ENCODE peak calls at places on chromosome 13, in nine cellular contexts. Z is midbrain; M is GM12892; R is ovary; G is choroid plexus epithelial cell; X is cardiac muscle cell; E is GM20000; Y is activated CD4-positive, CD25-positive, alpha-beta regulatory T cell treated with anti-CD3 and anti-CD28 coated beads, Interleukin-2, amount 50 U/mL, for 16 hours; U is hippocampal formation. O is an unnamed sample.

GRCh38 chr13:30551194-30551593 is 66.5 kb upstream of the USPL1 start:
- DNase-seq in Z (peak; percentile 26), M (no peak), R (no peak), G (peak; percentile 66), X (peak; percentile 52), E (peak; percentile 44), Y (no peak), U (no peak), O (no peak)

GRCh38 chr13:39047560-39047959 is 9.3 kb downstream of the NHLRC3 start:
- DNase-seq in Z (no peak), M (no peak), R (no peak), G (peak; percentile 40), X (no peak), E (no peak), Y (no peak), U (no peak), O (peak; percentile 52)

GRCh38 chr13:35881360-35881759 is 249.8 kb downstream of the DCLK1 start:
- DNase-seq in Z (peak; percentile 48), M (no peak), R (no peak), G (peak; percentile 37), X (peak; percentile 43), E (no peak), Y (no peak), U (peak; percentile 45), O (no peak)

GRCh38 chr13:32587014-32587773 is 942 bp downstream of the PDS5B start:
- DNase-seq in Z (peak; percentile 78), M (peak; percentile 29), R (peak; percentile 84), G (peak; percentile 76), X (peak; percentile 75), E (peak; percentile 84), Y (peak; percentile 18), U (peak; percentile 57), O (peak; percentile 70)

GRCh38 chr13:113005076-113005865 is 36.3 kb downstream of the MCF2L start:
- DNase-seq in Z (no peak), M (no peak), R (no peak), G (no peak), X (no peak), E (no peak), Y (no peak), U (no peak), O (no peak)

GRCh38 chr13:110320645-110321044 is 13.6 kb downstream of the COL4A2 start:
- DNase-seq in Z (no peak), M (no peak), R (no peak), G (no peak), X (no peak), E (no peak), Y (no peak), U (no peak), O (no peak)

GRCh38 chr13:94309997-94310842 is 169.3 kb downstream of the DCT start:
- DNase-seq in Z (no peak), M (no peak), R (no peak), G (peak; percentile 80), X (peak; percentile 89), E (no peak), Y (no peak), U (no peak), O (no peak)

GRCh38 chr13:37666036-37666435 is 67.5 kb upstream of the POSTN start:
- DNase-seq in Z (no peak), M (no peak), R (no peak), G (peak; percentile 81), X (no peak), E (no peak), Y (no peak), U (no peak), O (no peak)

GRCh38 chr13:110912651-110913051 is 2.2 kb downstream of the ANKRD10 start:
- DNase-seq in Z (no peak), M (no peak), R (no peak), G (peak; percentile 78), X (peak; percentile 78), E (no peak), Y (no peak), U (no peak), O (no peak)

GRCh38 chr13:93146584-93147292 is 79.9 kb upstream of the GPC6 start:
- DNase-seq in Z (no peak), M (no peak), R (no peak), G (peak; percentile 93), X (peak; percentile 88), E (no peak), Y (no peak), U (no peak), O (no peak)

GRCh38 chr13:30025351-30025750 is 174.9 kb upstream of the UBL3 start:
- DNase-seq in Z (no peak), M (no peak), R (no peak), G (no peak), X (no peak), E (no peak), Y (no peak), U (no peak), O (no peak)

GRCh38 chr13:40272776-40273139 is 393.7 kb downstream of the FOXO1 start:
- DNase-seq in Z (no peak), M (no peak), R (no peak), G (peak; percentile 32), X (peak; percentile 33), E (no peak), Y (no peak), U (no peak), O (no peak)

GRCh38 chr13:102020611-102021216 is 381.1 kb downstream of the FGF14 start:
- DNase-seq in Z (no peak), M (no peak), R (no peak), G (peak; percentile 89), X (no peak), E (no peak), Y (no peak), U (no peak), O (no peak)

GRCh38 chr13:21048901-21049655 is 12.3 kb downstream of the LATS2 start:
- DNase-seq in Z (no peak), M (no peak), R (no peak), G (no peak), X (no peak), E (no peak), Y (no peak), U (no peak), O (peak; percentile 27)

GRCh38 chr13:46160474-46161066 is 21.4 kb downstream of the LCP1 start:
- DNase-seq in Z (peak; percentile 49), M (peak; percentile 39), R (no peak), G (peak; percentile 79), X (peak; percentile 75), E (peak; percentile 76), Y (no peak), U (no peak), O (no peak)

GRCh38 chr13:73173160-73173905 is 114.5 kb downstream of the KLF5 start:
- DNase-seq in Z (no peak), M (no peak), R (no peak), G (no peak), X (no peak), E (no peak), Y (no peak), U (no peak), O (no peak)

GRCh38 chr13:36950330-36950729 is 30.3 kb upstream of the SMAD9 start:
- DNase-seq in Z (no peak), M (no peak), R (no peak), G (no peak), X (no peak), E (no peak), Y (no peak), U (no peak), O (no peak)

GRCh38 chr13:22937241-22937640 is 243.5 kb upstream of the SGCG start:
- DNase-seq in Z (no peak), M (no peak), R (no peak), G (no peak), X (no peak), E (no peak), Y (no peak), U (no peak), O (no peak)

GRCh38 chr13:94110011-94110410 is 369.5 kb downstream of the DCT start:
- DNase-seq in Z (no peak), M (no peak), R (no peak), G (no peak), X (no peak), E (no peak), Y (no peak), U (no peak), O (no peak)

GRCh38 chr13:113109151-113110047 is 3.8 kb downstream of the F7 start:
- DNase-seq in Z (no peak), M (no peak), R (peak; percentile 34), G (no peak), X (no peak), E (no peak), Y (no peak), U (no peak), O (peak; percentile 42)

GRCh38 chr13:30148171-30148754 is 159.1 kb downstream of the KATNAL1 start:
- DNase-seq in Z (no peak), M (no peak), R (no peak), G (no peak), X (no peak), E (no peak), Y (no peak), U (no peak), O (no peak)

GRCh38 chr13:41496420-41497234 is 39.3 kb downstream of the RGCC start:
- DNase-seq in Z (no peak), M (no peak), R (no peak), G (peak; percentile 66), X (no peak), E (no peak), Y (no peak), U (no peak), O (no peak)

O was measured in WTC11.